ENCODE peak calls at places on chromosomes 3 and 15, in seven cellular contexts. I is ACHN; V is NCI-H2029 treated with DMSO at 0.1 percent for 48 hours; Z is HFFc6; E is stimulated activated effector memory CD8-positive, alpha-beta T cell treated with anti-CD3 and anti-CD28 coated beads, Interleukin-12 subunit alpha, Interleukin-12 subunit beta, amount 100 ng/mL, for 72 hours; O is naive thymus-derived CD8-positive, alpha-beta T cell; P is body of pancreas. A is an unnamed sample.

GRCh38 chr3:13891492-13892073 is 11.7 kb upstream of the WNT7A start:
- DNase-seq in O (no peak), P (no peak), V (peak), E (no peak), I (no peak), Z (no peak), A (no peak)

GRCh38 chr3:173395412-173396181 is 1.9 kb upstream of the NLGN1 start:
- DNase-seq in O (peak), P (peak), Z (peak), I (peak), V (peak), E (no peak), A (peak)

GRCh38 chr15:25690673-25691543 is 172.2 kb downstream of the ATP10A start:
- DNase-seq in I (peak), Z (peak), E (no peak), P (peak), O (no peak), V (no peak), A (peak)

GRCh38 chr15:25838871-25839195 is 24.3 kb downstream of the ATP10A start:
- DNase-seq in E (peak), P (no peak), V (peak), Z (no peak), I (no peak), O (no peak), A (no peak)

GRCh38 chr15:40593130-40593529 is 919 bp upstream of the KNL1 start:
- DNase-seq in I (no peak), P (no peak), Z (no peak), O (no peak), V (no peak), E (no peak), A (no peak)

GRCh38 chr15:80747317-80748053 is 31.7 kb upstream of the CEMIP start:
- DNase-seq in V (no peak), O (no peak), P (no peak), Z (no peak), E (no peak), I (no peak), A (no peak)

GRCh38 chr3:16865335-16865734 is 19.4 kb upstream of the PLCL2 start:
- DNase-seq in E (no peak), V (no peak), Z (peak), I (no peak), P (no peak), O (no peak), A (no peak)

GRCh38 chr3:5186854-5187151 is 704 bp upstream of the EDEM1 start:
- DNase-seq in O (no peak), I (peak), Z (no peak), P (no peak), E (no peak), V (no peak), A (peak)

GRCh38 chr3:53140575-53141467 is 10.6 kb upstream of the RFT1 start:
- DNase-seq in E (no peak), O (no peak), P (no peak), I (peak), V (no peak), Z (peak), A (peak)

GRCh38 chr15:91374336-91374735 is 274.3 kb downstream of the SV2B start:
- DNase-seq in P (no peak), I (no peak), E (no peak), Z (no peak), O (no peak), V (no peak), A (no peak)

GRCh38 chr3:154144825-154145465 is 23.8 kb downstream of the ARHGEF26 start:
- DNase-seq in I (no peak), E (no peak), Z (no peak), V (no peak), P (no peak), O (no peak), A (peak)

GRCh38 chr3:150970665-150971327 is 1.7 kb downstream of the CLRN1 start:
- DNase-seq in P (no peak), E (no peak), Z (peak), V (no peak), I (peak), O (no peak), A (peak)

GRCh38 chr15:96424674-96425073 is 94.2 kb downstream of the NR2F2 start:
- DNase-seq in E (no peak), O (no peak), P (no peak), I (no peak), V (no peak), Z (no peak), A (no peak)

GRCh38 chr3:66593978-66594377 is 93.2 kb upstream of the LRIG1 start:
- DNase-seq in Z (peak), I (no peak), O (no peak), V (no peak), E (no peak), P (no peak), A (peak)

GRCh38 chr3:20583648-20584047 is 397.6 kb upstream of the SGO1 start:
- DNase-seq in P (no peak), V (no peak), E (no peak), I (no peak), Z (no peak), O (no peak), A (no peak)

GRCh38 chr15:75024102-75024636 is 779 bp downstream of the PPCDC start:
- DNase-seq in E (peak), V (peak), Z (no peak), I (peak), P (peak), O (no peak), A (peak)

GRCh38 chr3:31962801-31963205 is 18.3 kb downstream of the OSBPL10 start:
- DNase-seq in I (no peak), V (no peak), Z (no peak), E (no peak), P (no peak), O (no peak), A (peak)

GRCh38 chr3:29919551-29919950 is 638.7 kb downstream of the RBMS3 start:
- DNase-seq in V (no peak), P (no peak), O (no peak), I (no peak), E (no peak), Z (no peak), A (no peak)

GRCh38 chr3:172044833-172045585 is 5.6 kb downstream of the FNDC3B start:
- DNase-seq in P (no peak), Z (no peak), I (no peak), V (no peak), O (no peak), E (no peak), A (no peak)

GRCh38 chr3:134362670-134363380 is 11.4 kb downstream of the AMOTL2 start:
- DNase-seq in E (no peak), P (no peak), I (no peak), V (no peak), O (no peak), Z (no peak), A (no peak)

GRCh38 chr3:100630664-100631063 is 21.3 kb downstream of the ADGRG7 start:
- DNase-seq in V (no peak), E (no peak), Z (no peak), I (no peak), P (no peak), O (no peak), A (peak)

GRCh38 chr3:40073310-40074007 is 236.0 kb upstream of the EIF1B start:
- DNase-seq in V (no peak), I (no peak), E (no peak), O (no peak), Z (no peak), P (no peak), A (no peak)

GRCh38 chr15:36644156-36644896 is 64.9 kb downstream of the CDIN1 start:
- DNase-seq in P (no peak), V (no peak), O (no peak), E (no peak), I (no peak), Z (no peak), A (no peak)

GRCh38 chr15:101024111-101024695 is 105.0 kb downstream of the LRRK1 start:
- DNase-seq in O (no peak), P (no peak), V (no peak), I (no peak), E (peak), Z (no peak), A (peak)

GRCh38 chr3:58047806-58048205 is 39.6 kb downstream of the FLNB start:
- DNase-seq in Z (peak), V (no peak), P (no peak), O (no peak), I (peak), E (no peak), A (peak)